ENCODE peak calls at places on chromosomes 2 and 18, in five cellular contexts. G is putamen; T is activated effector memory CD4-positive, alpha-beta T cell treated with Interleukin-2 at 50 U/mL for 16 hours; M is epithelial cell of esophagus; Z is activated T-cell treated with anti-CD3 and anti-CD28 coated beads for 1 hour. J is an unnamed sample.

GRCh38 chr18:2083691-2084090 is 487.6 kb downstream of the METTL4 start:
- DNase-seq in G (no peak), T (no peak), M (peak; percentile 64), Z (no peak), J (peak; percentile 28)

GRCh38 chr2:238420878-238421694 is 5.6 kb upstream of the ASB1 start:
- DNase-seq in T (no peak), Z (no peak), M (no peak), G (no peak), J (no peak)

GRCh38 chr2:43745457-43745856 is 28.4 kb upstream of the DYNC2LI1 start:
- DNase-seq in M (no peak), Z (no peak), T (no peak), G (no peak), J (no peak)

GRCh38 chr2:43174368-43175186 is 51.8 kb downstream of the ZFP36L2 start:
- DNase-seq in Z (peak; percentile 56), T (peak; percentile 64), M (no peak), G (peak; percentile 39), J (no peak)

GRCh38 chr2:216714412-216714775 is 19.0 kb upstream of the IGFBP5 start:
- DNase-seq in T (no peak), M (peak; percentile 64), G (no peak), Z (no peak), J (no peak)

GRCh38 chr2:147173186-147173575 is 671.6 kb upstream of the ACVR2A start:
- DNase-seq in Z (no peak), M (peak; percentile 65), G (no peak), T (no peak), J (no peak)

GRCh38 chr2:127526142-127526939 is at the start of gene IWS1:
- DNase-seq in T (peak; percentile 88), Z (peak; percentile 86), G (peak; percentile 97), M (peak; percentile 98), J (peak; percentile 94)

GRCh38 chr2:155363349-155363888 is 664.9 kb downstream of the KCNJ3 start:
- DNase-seq in Z (no peak), M (no peak), G (no peak), T (no peak), J (no peak)

GRCh38 chr2:96931966-96932365 is 54.4 kb downstream of the FAM178B start:
- DNase-seq in M (no peak), Z (no peak), G (no peak), T (no peak), J (no peak)

GRCh38 chr2:53633441-53633840 is 134.2 kb upstream of the CHAC2 start:
- DNase-seq in T (no peak), M (peak; percentile 59), G (no peak), Z (no peak), J (no peak)

GRCh38 chr2:224449212-224450147 is 47.6 kb upstream of the FAM124B start:
- DNase-seq in Z (no peak), M (peak; percentile 40), T (no peak), G (no peak), J (peak; percentile 35)

GRCh38 chr2:170340693-170341068 is 162.7 kb downstream of the MYO3B start:
- DNase-seq in Z (no peak), T (no peak), G (no peak), M (no peak), J (no peak)

GRCh38 chr2:133760366-133760765 is 192.1 kb upstream of the NCKAP5 start:
- DNase-seq in M (no peak), G (no peak), Z (no peak), T (no peak), J (no peak)

GRCh38 chr2:109331081-109331480 is 202.1 kb downstream of the SH3RF3 start:
- DNase-seq in T (no peak), M (no peak), Z (no peak), G (no peak), J (no peak)

GRCh38 chr2:3823748-3824147 is 120.4 kb downstream of the DCDC2C start:
- DNase-seq in M (peak; percentile 47), Z (no peak), T (no peak), G (no peak), J (no peak)

GRCh38 chr2:197575987-197576386 is 60.1 kb downstream of the MOB4 start:
- DNase-seq in T (no peak), G (no peak), M (peak; percentile 75), Z (no peak), J (no peak)

GRCh38 chr2:179410552-179411356 is 146.1 kb upstream of the SESTD1 start:
- DNase-seq in G (peak; percentile 61), Z (no peak), T (no peak), M (peak; percentile 69), J (peak; percentile 69)

GRCh38 chr2:29788066-29788465 is 133.3 kb downstream of the ALK start:
- DNase-seq in T (no peak), G (no peak), Z (no peak), M (no peak), J (no peak)

GRCh38 chr2:219309278-219309677 is at the start of gene PTPRN:
- DNase-seq in M (no peak), Z (no peak), G (peak; percentile 84), T (no peak), J (peak; percentile 87)